ENCODE peak calls at places on chromosomes 1 and 21, in five cellular contexts. L is epithelial cell of esophagus; R is substantia nigra; C is fibroblast of lung; E is CD8-positive, alpha-beta T cell. D is an unnamed sample.

GRCh38 chr1:157966034-157966671 is 27.3 kb upstream of the KIRREL1 start:
- DNase-seq in C (peak; percentile 84), E (no peak), R (no peak), L (no peak), D (peak; percentile 24)

GRCh38 chr21:27756191-27756590 is 789.3 kb upstream of the ADAMTS5 start:
- DNase-seq in L (peak; percentile 43), E (no peak), C (no peak), R (no peak), D (no peak)

GRCh38 chr1:178620584-178621475 is 104.2 kb upstream of the RALGPS2 start:
- DNase-seq in L (no peak), R (no peak), C (no peak), E (no peak), D (no peak)

GRCh38 chr1:46406881-46407608 is 12.9 kb downstream of the FAAH start:
- DNase-seq in R (no peak), L (no peak), E (no peak), C (no peak), D (peak; percentile 57)

GRCh38 chr1:20322825-20323612 is 32.3 kb downstream of the VWA5B1 start:
- DNase-seq in L (no peak), R (no peak), E (no peak), C (peak; percentile 74), D (no peak)

GRCh38 chr1:59701376-59701775 is 113.4 kb upstream of the HOOK1 start:
- DNase-seq in E (no peak), C (peak; percentile 46), L (no peak), R (no peak), D (no peak)

GRCh38 chr1:64080947-64081562 is 122.4 kb upstream of the UBE2U start:
- DNase-seq in L (peak; percentile 82), C (no peak), R (no peak), E (no peak), D (no peak)

GRCh38 chr1:58107943-58108342 is 438.6 kb downstream of the OMA1 start:
- DNase-seq in R (no peak), C (no peak), E (no peak), L (no peak), D (no peak)

GRCh38 chr1:227884370-227885134 is 63.2 kb downstream of the WNT9A start:
- DNase-seq in E (no peak), C (no peak), L (no peak), R (no peak), D (no peak)

GRCh38 chr1:231734417-231734816 is 107.8 kb downstream of the DISC1 start:
- DNase-seq in E (no peak), L (peak; percentile 15), C (no peak), R (no peak), D (peak; percentile 3)

GRCh38 chr1:9338354-9339250 is 45.9 kb downstream of the SPSB1 start:
- DNase-seq in C (no peak), R (no peak), L (peak; percentile 46), E (no peak), D (no peak)